ENCODE peak calls at places on chromosomes 16 and 17, in nine cellular contexts. Y, G, R, W, S, D, J, B and M are unnamed samples.

GRCh38 chr17:44071198-44071520 is 624 bp downstream of the G6PC3 start:
- DNase-seq in R (no peak), S (no peak), G (no peak), W (no peak), J (no peak), D (no peak), Y (no peak), B (no peak), M (no peak)

GRCh38 chr17:18967806-18968744 is 16.1 kb downstream of the SLC5A10 start:
- DNase-seq in S (no peak), R (no peak), J (no peak), D (no peak), G (no peak), W (no peak), B (no peak), Y (no peak), M (no peak)

GRCh38 chr16:69563605-69564580 is 1.9 kb upstream of the NFAT5 start:
- DNase-seq in R (peak), D (no peak), B (peak), S (peak), W (no peak), G (peak), Y (peak), J (peak), M (no peak)

GRCh38 chr17:17663160-17664072 is 17.8 kb upstream of the RAI1 start:
- DNase-seq in B (peak), S (peak), D (peak), W (peak), G (peak), J (peak), Y (peak), R (no peak), M (peak)

GRCh38 chr17:76840443-76840767 is 27.8 kb upstream of the MGAT5B start:
- DNase-seq in Y (peak), B (no peak), J (peak), W (no peak), R (no peak), S (no peak), D (no peak), G (no peak), M (no peak)

GRCh38 chr16:72256398-72257048 is 84.6 kb upstream of the PMFBP1 start:
- DNase-seq in Y (no peak), D (no peak), S (no peak), B (no peak), J (no peak), W (peak), G (no peak), R (no peak), M (peak)

GRCh38 chr17:39740357-39741111 is 2.8 kb downstream of the GRB7 start:
- DNase-seq in S (no peak), D (no peak), G (no peak), W (peak), Y (peak), J (no peak), B (no peak), R (no peak), M (peak)

GRCh38 chr16:2339521-2340484 is 725 bp downstream of the ABCA3 start:
- DNase-seq in B (peak), R (peak), Y (peak), D (peak), W (peak), S (peak), J (no peak), G (peak), M (peak)

GRCh38 chr17:32899240-32900013 is 22.5 kb upstream of the MYO1D start:
- DNase-seq in G (no peak), S (no peak), R (no peak), Y (no peak), J (no peak), B (no peak), W (no peak), D (no peak), M (no peak)